ENCODE peak calls at places on chromosome 21, in nine cellular contexts. One of them, this sample, is unnamed.
A peak's percentile ranks its signal among the peaks of the same experiment; 100 is the strongest.

GRCh38 chr21:37804001-37804400 is 112.3 kb downstream of the KCNJ6 start:
- DNase-seq in tibial artery: no peak
- DNase-seq in lower leg skin: no peak
- DNase-seq in A549: no peak
- DNase-seq in right atrium auricular region: no peak
- DNase-seq in ovary: no peak
- DNase-seq in left ventricle myocardium inferior: no peak
- DNase-seq in CD8-positive, alpha-beta T cell: no peak
- DNase-seq in breast epithelium: no peak
- DNase-seq in this sample: no peak

GRCh38 chr21:38982096-38982495 is 176.4 kb downstream of the ETS2 start:
- DNase-seq in tibial artery: no peak
- DNase-seq in lower leg skin: no peak
- DNase-seq in A549: no peak
- DNase-seq in right atrium auricular region: no peak
- DNase-seq in ovary: no peak
- DNase-seq in left ventricle myocardium inferior: no peak
- DNase-seq in CD8-positive, alpha-beta T cell: no peak
- DNase-seq in breast epithelium: no peak
- DNase-seq in this sample: no peak

GRCh38 chr21:41367598-41368360 is 6.0 kb downstream of the MX2 start:
- DNase-seq in tibial artery: no peak
- DNase-seq in lower leg skin: no peak
- DNase-seq in A549: no peak
- DNase-seq in right atrium auricular region: no peak
- DNase-seq in ovary: no peak
- DNase-seq in left ventricle myocardium inferior: no peak
- DNase-seq in CD8-positive, alpha-beta T cell: no peak
- DNase-seq in breast epithelium: peak; percentile 22
- DNase-seq in this sample: no peak

GRCh38 chr21:41390043-41390639 is 28.3 kb downstream of the MX2 start:
- DNase-seq in tibial artery: peak; percentile 62
- DNase-seq in lower leg skin: no peak
- DNase-seq in A549: no peak
- DNase-seq in right atrium auricular region: no peak
- DNase-seq in ovary: no peak
- DNase-seq in left ventricle myocardium inferior: no peak
- DNase-seq in CD8-positive, alpha-beta T cell: no peak
- DNase-seq in breast epithelium: peak; percentile 33
- DNase-seq in this sample: no peak

GRCh38 chr21:45863751-45864150 is 117.8 kb upstream of the COL6A1 start:
- DNase-seq in tibial artery: no peak
- DNase-seq in lower leg skin: no peak
- DNase-seq in A549: no peak
- DNase-seq in right atrium auricular region: no peak
- DNase-seq in ovary: no peak
- DNase-seq in left ventricle myocardium inferior: no peak
- DNase-seq in CD8-positive, alpha-beta T cell: no peak
- DNase-seq in breast epithelium: no peak
- DNase-seq in this sample: no peak

GRCh38 chr21:42097860-42098259 is 26.7 kb downstream of the UMODL1 start:
- DNase-seq in tibial artery: peak; percentile 85
- DNase-seq in lower leg skin: peak; percentile 78
- DNase-seq in A549: peak; percentile 84
- DNase-seq in right atrium auricular region: peak; percentile 69
- DNase-seq in ovary: no peak
- DNase-seq in left ventricle myocardium inferior: no peak
- DNase-seq in CD8-positive, alpha-beta T cell: no peak
- DNase-seq in breast epithelium: no peak
- DNase-seq in this sample: peak; percentile 62

GRCh38 chr21:45582128-45582527 is 39.9 kb upstream of the SLC19A1 start:
- DNase-seq in tibial artery: peak; percentile 45
- DNase-seq in lower leg skin: no peak
- DNase-seq in A549: no peak
- DNase-seq in right atrium auricular region: no peak
- DNase-seq in ovary: no peak
- DNase-seq in left ventricle myocardium inferior: no peak
- DNase-seq in CD8-positive, alpha-beta T cell: no peak
- DNase-seq in breast epithelium: peak; percentile 34
- DNase-seq in this sample: no peak

GRCh38 chr21:38349111-38349746 is 92.4 kb downstream of the KCNJ15 start:
- DNase-seq in tibial artery: no peak
- DNase-seq in lower leg skin: no peak
- DNase-seq in A549: no peak
- DNase-seq in right atrium auricular region: no peak
- DNase-seq in ovary: no peak
- DNase-seq in left ventricle myocardium inferior: no peak
- DNase-seq in CD8-positive, alpha-beta T cell: no peak
- DNase-seq in breast epithelium: no peak
- DNase-seq in this sample: no peak

GRCh38 chr21:23524685-23525084 is 2082.6 kb downstream of the MRPL39 start:
- DNase-seq in tibial artery: no peak
- DNase-seq in lower leg skin: no peak
- DNase-seq in A549: no peak
- DNase-seq in right atrium auricular region: no peak
- DNase-seq in ovary: no peak
- DNase-seq in left ventricle myocardium inferior: no peak
- DNase-seq in CD8-positive, alpha-beta T cell: no peak
- DNase-seq in breast epithelium: no peak
- DNase-seq in this sample: no peak

GRCh38 chr21:29938968-29939858 is 583 bp downstream of the GRIK1 start:
- DNase-seq in tibial artery: no peak
- DNase-seq in lower leg skin: no peak
- DNase-seq in A549: no peak
- DNase-seq in right atrium auricular region: no peak
- DNase-seq in ovary: no peak
- DNase-seq in left ventricle myocardium inferior: no peak
- DNase-seq in CD8-positive, alpha-beta T cell: no peak
- DNase-seq in breast epithelium: no peak
- DNase-seq in this sample: no peak

GRCh38 chr21:26409735-26410134 is 163.4 kb downstream of the CYYR1 start:
- DNase-seq in tibial artery: no peak
- DNase-seq in lower leg skin: no peak
- DNase-seq in A549: no peak
- DNase-seq in right atrium auricular region: no peak
- DNase-seq in ovary: no peak
- DNase-seq in left ventricle myocardium inferior: no peak
- DNase-seq in CD8-positive, alpha-beta T cell: no peak
- DNase-seq in breast epithelium: no peak
- DNase-seq in this sample: no peak

GRCh38 chr21:15659768-15660423 is 69.9 kb upstream of the USP25 start:
- DNase-seq in tibial artery: no peak
- DNase-seq in lower leg skin: no peak
- DNase-seq in A549: peak; percentile 5
- DNase-seq in right atrium auricular region: no peak
- DNase-seq in ovary: no peak
- DNase-seq in left ventricle myocardium inferior: no peak
- DNase-seq in CD8-positive, alpha-beta T cell: no peak
- DNase-seq in breast epithelium: no peak
- DNase-seq in this sample: no peak

GRCh38 chr21:33750017-33750416 is 107.7 kb downstream of the ITSN1 start:
- DNase-seq in tibial artery: no peak
- DNase-seq in lower leg skin: no peak
- DNase-seq in A549: no peak
- DNase-seq in right atrium auricular region: no peak
- DNase-seq in ovary: no peak
- DNase-seq in left ventricle myocardium inferior: peak; percentile 35
- DNase-seq in CD8-positive, alpha-beta T cell: no peak
- DNase-seq in breast epithelium: no peak
- DNase-seq in this sample: no peak

GRCh38 chr21:44267655-44268142 is 6.0 kb upstream of the DNMT3L start:
- DNase-seq in tibial artery: no peak
- DNase-seq in lower leg skin: no peak
- DNase-seq in A549: no peak
- DNase-seq in right atrium auricular region: no peak
- DNase-seq in ovary: no peak
- DNase-seq in left ventricle myocardium inferior: no peak
- DNase-seq in CD8-positive, alpha-beta T cell: no peak
- DNase-seq in breast epithelium: no peak
- DNase-seq in this sample: no peak

GRCh38 chr21:16079830-16080229 is 350.0 kb downstream of the USP25 start:
- DNase-seq in tibial artery: no peak
- DNase-seq in lower leg skin: no peak
- DNase-seq in A549: no peak
- DNase-seq in right atrium auricular region: no peak
- DNase-seq in ovary: no peak
- DNase-seq in left ventricle myocardium inferior: no peak
- DNase-seq in CD8-positive, alpha-beta T cell: no peak
- DNase-seq in breast epithelium: no peak
- DNase-seq in this sample: no peak

GRCh38 chr21:42093991-42094417 is 22.9 kb downstream of the UMODL1 start:
- DNase-seq in tibial artery: peak; percentile 93
- DNase-seq in lower leg skin: no peak
- DNase-seq in A549: peak; percentile 8
- DNase-seq in right atrium auricular region: no peak
- DNase-seq in ovary: no peak
- DNase-seq in left ventricle myocardium inferior: no peak
- DNase-seq in CD8-positive, alpha-beta T cell: no peak
- DNase-seq in breast epithelium: no peak
- DNase-seq in this sample: peak; percentile 85

GRCh38 chr21:25240974-25241373 is 366.3 kb downstream of the MRPL39 start:
- DNase-seq in tibial artery: no peak
- DNase-seq in lower leg skin: no peak
- DNase-seq in A549: no peak
- DNase-seq in right atrium auricular region: no peak
- DNase-seq in ovary: no peak
- DNase-seq in left ventricle myocardium inferior: no peak
- DNase-seq in CD8-positive, alpha-beta T cell: no peak
- DNase-seq in breast epithelium: no peak
- DNase-seq in this sample: no peak
- H3K4me3 ChIP-seq in tibial artery: no peak overlapping the region
- H3K4me3 ChIP-seq in lower leg skin: no peak overlapping the region
- H3K4me3 ChIP-seq in A549: no peak overlapping the region
- H3K4me3 ChIP-seq in right atrium auricular region: no peak overlapping the region
- H3K4me3 ChIP-seq in ovary: no peak overlapping the region
- H3K4me3 ChIP-seq in left ventricle myocardium inferior: no peak overlapping the region
- H3K4me3 ChIP-seq in CD8-positive, alpha-beta T cell: no peak overlapping the region
- H3K4me3 ChIP-seq in breast epithelium: no peak overlapping the region
- H3K4me3 ChIP-seq in this sample: no peak overlapping the region

GRCh38 chr21:36388835-36389234 is 3.6 kb downstream of the CHAF1B start:
- DNase-seq in tibial artery: no peak
- DNase-seq in lower leg skin: no peak
- DNase-seq in A549: no peak
- DNase-seq in right atrium auricular region: no peak
- DNase-seq in ovary: no peak
- DNase-seq in left ventricle myocardium inferior: no peak
- DNase-seq in CD8-positive, alpha-beta T cell: no peak
- DNase-seq in breast epithelium: no peak
- DNase-seq in this sample: peak; percentile 61
- TF ChIP-seq CTCF in tibial artery: no peak
- TF ChIP-seq CTCF in lower leg skin: no peak
- TF ChIP-seq CTCF in A549: no peak
- TF ChIP-seq CTCF in right atrium auricular region: no peak
- TF ChIP-seq CTCF in ovary: no peak
- TF ChIP-seq CTCF in left ventricle myocardium inferior: peak; percentile 26
- TF ChIP-seq CTCF in CD8-positive, alpha-beta T cell: no peak
- TF ChIP-seq CTCF in breast epithelium: no peak
- TF ChIP-seq CTCF in this sample: no peak

GRCh38 chr21:18524097-18524496 is 120.5 kb upstream of the TMPRSS15 start:
- DNase-seq in tibial artery: no peak
- DNase-seq in lower leg skin: no peak
- DNase-seq in A549: no peak
- DNase-seq in right atrium auricular region: no peak
- DNase-seq in ovary: no peak
- DNase-seq in left ventricle myocardium inferior: no peak
- DNase-seq in CD8-positive, alpha-beta T cell: no peak
- DNase-seq in breast epithelium: no peak
- DNase-seq in this sample: no peak

DNA sequence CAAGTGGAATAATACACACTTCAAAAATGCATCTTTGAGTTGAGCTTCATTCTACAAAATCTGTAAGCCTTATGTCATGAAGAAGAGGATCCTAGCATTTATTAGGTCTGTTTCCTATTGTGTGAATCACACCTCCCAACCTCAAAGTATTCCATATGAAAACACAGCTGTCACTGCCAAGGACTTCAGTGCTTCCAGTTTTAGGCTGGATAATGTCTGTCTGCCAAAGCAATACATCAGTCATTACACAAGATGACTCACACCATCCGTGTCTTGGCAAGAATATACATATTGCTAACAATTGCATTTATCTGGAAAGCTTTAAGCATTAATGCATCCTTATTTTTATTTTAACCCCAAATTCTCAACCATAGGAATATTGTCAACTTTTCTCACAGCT is 125.7 kb upstream of the TMPRSS15 start:
- DNase-seq in tibial artery: no peak
- DNase-seq in lower leg skin: no peak
- DNase-seq in A549: no peak
- DNase-seq in right atrium auricular region: no peak
- DNase-seq in ovary: no peak
- DNase-seq in left ventricle myocardium inferior: no peak
- DNase-seq in CD8-positive, alpha-beta T cell: no peak
- DNase-seq in breast epithelium: no peak
- DNase-seq in this sample: no peak
- H3K4me3 ChIP-seq in tibial artery: no peak overlapping the region
- H3K4me3 ChIP-seq in lower leg skin: no peak overlapping the region
- H3K4me3 ChIP-seq in A549: no peak overlapping the region
- H3K4me3 ChIP-seq in right atrium auricular region: no peak overlapping the region
- H3K4me3 ChIP-seq in ovary: no peak overlapping the region
- H3K4me3 ChIP-seq in left ventricle myocardium inferior: no peak overlapping the region
- H3K4me3 ChIP-seq in CD8-positive, alpha-beta T cell: no peak overlapping the region
- H3K4me3 ChIP-seq in breast epithelium: no peak overlapping the region
- H3K4me3 ChIP-seq in this sample: no peak overlapping the region

GRCh38 chr21:31780944-31781343 is 49.0 kb upstream of the SCAF4 start:
- DNase-seq in tibial artery: no peak
- DNase-seq in lower leg skin: no peak
- DNase-seq in A549: no peak
- DNase-seq in right atrium auricular region: no peak
- DNase-seq in ovary: no peak
- DNase-seq in left ventricle myocardium inferior: no peak
- DNase-seq in CD8-positive, alpha-beta T cell: no peak
- DNase-seq in breast epithelium: no peak
- DNase-seq in this sample: no peak
- TF ChIP-seq CTCF in tibial artery: no peak
- TF ChIP-seq CTCF in lower leg skin: no peak
- TF ChIP-seq CTCF in A549: peak; percentile 27
- TF ChIP-seq CTCF in right atrium auricular region: no peak
- TF ChIP-seq CTCF in ovary: no peak
- TF ChIP-seq CTCF in left ventricle myocardium inferior: no peak
- TF ChIP-seq CTCF in CD8-positive, alpha-beta T cell: no peak
- TF ChIP-seq CTCF in breast epithelium: no peak
- TF ChIP-seq CTCF in this sample: peak; percentile 22